ENCODE peak calls at places on chromosomes 6 and 20, in nine cellular contexts. Y is CD4-positive, CD25-positive, alpha-beta regulatory T cell; O is NCI-H345; D is MM.1S; Q is tibial artery; J is AG09309; N is NCI-H1048; V is fibroblast of the conjunctiva; K is GM13977. S is an unnamed sample.

GRCh38 chr20:56422131-56422823 is 10.2 kb downstream of the CASS4 start:
- DNase-seq in O (no peak), Q (no peak), D (no peak), N (no peak), J (peak), V (no peak), K (no peak), Y (no peak), S (no peak)

GRCh38 chr20:51444472-51444871 is 98.0 kb downstream of the NFATC2 start:
- DNase-seq in Y (no peak), J (no peak), Q (no peak), O (no peak), D (no peak), N (no peak), V (no peak), K (no peak), S (no peak)

GRCh38 chr20:44496976-44497375 is 21.3 kb downstream of the TTPAL start:
- DNase-seq in J (peak), N (no peak), Q (no peak), Y (no peak), O (no peak), V (no peak), D (no peak), K (peak), S (no peak)

GRCh38 chr6:123745877-123746276 is 57.8 kb upstream of the NKAIN2 start:
- DNase-seq in D (no peak), O (no peak), V (peak), N (no peak), J (no peak), K (no peak), Y (no peak), Q (no peak), S (no peak)

GRCh38 chr6:157893238-157893637 is 70.2 kb downstream of the SNX9 start:
- DNase-seq in K (no peak), J (no peak), D (no peak), Y (peak), N (no peak), O (no peak), V (no peak), Q (no peak), S (peak)

GRCh38 chr20:64223526-64224067 is 32.0 kb upstream of the PCMTD2 start:
- DNase-seq in N (no peak), Q (no peak), K (no peak), Y (no peak), V (no peak), J (no peak), D (no peak), O (peak), S (no peak)

GRCh38 chr6:134503542-134504281 is 185.8 kb upstream of the SGK1 start:
- DNase-seq in Q (no peak), K (no peak), J (no peak), N (no peak), O (no peak), V (no peak), Y (no peak), D (no peak), S (no peak)

GRCh38 chr20:42986143-42986773 is 203.4 kb downstream of the PTPRT start:
- DNase-seq in O (no peak), Q (no peak), J (no peak), N (no peak), K (no peak), V (no peak), Y (no peak), D (no peak), S (no peak)

GRCh38 chr6:154039231-154039842 is at the start of gene OPRM1:
- DNase-seq in D (no peak), N (peak), V (peak), J (no peak), K (peak), Q (no peak), Y (peak), O (no peak), S (no peak)

GRCh38 chr6:37242429-37243052 is 15.0 kb upstream of the TBC1D22B start:
- DNase-seq in J (peak), Y (no peak), D (no peak), K (no peak), V (peak), O (no peak), N (no peak), Q (peak), S (no peak)

GRCh38 chr6:137776786-137777185 is 90.3 kb upstream of the TNFAIP3 start:
- DNase-seq in D (no peak), Y (no peak), J (no peak), K (no peak), O (no peak), Q (no peak), V (peak), N (peak), S (no peak)

GRCh38 chr6:15066433-15067337 is 179.2 kb upstream of the JARID2 start:
- DNase-seq in D (no peak), J (peak), Y (no peak), Q (peak), V (no peak), N (no peak), O (no peak), K (no peak), S (no peak)

S was measured in central memory CD4-positive, alpha-beta T cell.